ENCODE peak calls at places on chromosomes 1 and 21, in seven cellular contexts. Z is right cardiac atrium; Y is AG09319; I is AG20443; K is SK-N-MC; C is naive thymus-derived CD8-positive, alpha-beta T cell; J is pons. V is an unnamed sample.

GRCh38 chr1:36824390-36824861 is 209.9 kb downstream of the GRIK3 start:
- DNase-seq in Y (no peak), J (no peak), K (no peak), Z (no peak), I (no peak), C (no peak), V (peak)

GRCh38 chr21:44836666-44837471 is 19.0 kb upstream of the SUMO3 start:
- DNase-seq in J (no peak), K (no peak), I (peak), Z (no peak), C (no peak), Y (no peak), V (no peak)

GRCh38 chr1:48495911-48496310 is 23.9 kb upstream of the SPATA6 start:
- DNase-seq in Z (no peak), Y (no peak), I (no peak), C (no peak), J (no peak), K (no peak), V (no peak)

GRCh38 chr1:228002792-228003191 is 4.0 kb upstream of the WNT3A start:
- DNase-seq in K (no peak), Y (no peak), J (no peak), I (no peak), Z (no peak), C (no peak), V (no peak)

GRCh38 chr1:211756471-211757020 is 74.0 kb downstream of the LPGAT1 start:
- DNase-seq in Z (no peak), K (no peak), Y (no peak), C (no peak), J (no peak), I (no peak), V (no peak)

GRCh38 chr1:223846668-223847007 is 891 bp upstream of the TP53BP2 start:
- DNase-seq in C (no peak), I (peak), K (no peak), Y (no peak), J (peak), Z (no peak), V (no peak)

GRCh38 chr1:36652586-36652985 is 169.9 kb upstream of the CSF3R start:
- DNase-seq in K (no peak), Y (no peak), C (no peak), I (no peak), Z (no peak), J (no peak), V (no peak)

GRCh38 chr21:38841472-38841871 is 35.7 kb downstream of the ETS2 start:
- DNase-seq in J (no peak), I (no peak), C (no peak), Z (no peak), K (no peak), Y (no peak), V (no peak)

GRCh38 chr21:45132841-45133573 is 58.6 kb downstream of the ADARB1 start:
- DNase-seq in K (peak), C (no peak), I (no peak), Z (peak), J (no peak), Y (no peak), V (no peak)

GRCh38 chr1:234272656-234273312 is 100.5 kb upstream of the COA6 start:
- DNase-seq in C (no peak), I (no peak), Y (no peak), K (no peak), Z (no peak), J (no peak), V (no peak)

GRCh38 chr1:212738330-212738729 is 38.7 kb upstream of the BATF3 start:
- DNase-seq in I (no peak), Z (no peak), K (no peak), J (no peak), Y (no peak), C (no peak), V (no peak)

GRCh38 chr1:57729181-57729580 is 305.3 kb upstream of the DAB1 start:
- DNase-seq in Y (no peak), J (no peak), K (no peak), C (no peak), Z (no peak), I (no peak), V (no peak)

GRCh38 chr1:200610846-200611245 is 9.7 kb downstream of the KIF14 start:
- DNase-seq in J (no peak), K (no peak), I (peak), Z (no peak), Y (peak), C (no peak), V (no peak)

GRCh38 chr1:172902861-172903381 is 147.8 kb downstream of the TNFSF18 start:
- DNase-seq in Z (no peak), C (no peak), K (no peak), Y (peak), J (no peak), I (peak), V (no peak)

GRCh38 chr1:214550339-214551051 is 907 bp downstream of the PTPN14 start:
- DNase-seq in I (peak), J (no peak), Y (no peak), K (no peak), C (no peak), Z (no peak), V (no peak)

GRCh38 chr1:87598429-87598828 is 269.7 kb downstream of the LMO4 start:
- DNase-seq in C (no peak), Z (no peak), J (no peak), I (no peak), K (no peak), Y (no peak), V (no peak)

GRCh38 chr1:231810415-231810814 is 183.8 kb downstream of the DISC1 start:
- DNase-seq in K (no peak), Y (no peak), I (no peak), C (no peak), J (no peak), Z (no peak), V (no peak)

GRCh38 chr1:117150316-117150715 is 28.8 kb upstream of the TRIM45 start:
- DNase-seq in C (no peak), K (no peak), Z (no peak), Y (peak), I (no peak), J (no peak), V (no peak)

GRCh38 chr1:198437352-198437751 is 103.1 kb downstream of the ATP6V1G3 start:
- DNase-seq in Y (no peak), I (peak), C (no peak), K (no peak), Z (no peak), J (no peak), V (no peak)

GRCh38 chr1:245310605-245311531 is 156.1 kb downstream of the KIF26B start:
- DNase-seq in C (no peak), Y (no peak), Z (no peak), J (peak), K (no peak), I (peak), V (peak)

GRCh38 chr1:170415734-170416372 is 116.1 kb upstream of the GORAB start:
- DNase-seq in J (no peak), Z (no peak), I (no peak), C (no peak), Y (no peak), K (peak), V (no peak)

GRCh38 chr1:151881479-151881878 is 27.8 kb downstream of the THEM4 start:
- DNase-seq in I (no peak), C (no peak), J (peak), K (no peak), Z (no peak), Y (no peak), V (no peak)

GRCh38 chr1:34590211-34590623 is 164.6 kb upstream of the GJB5 start:
- DNase-seq in K (no peak), C (no peak), J (no peak), I (no peak), Y (no peak), Z (no peak), V (no peak)

GRCh38 chr1:3914911-3915310 is 14.8 kb upstream of the C1orf174 start:
- DNase-seq in J (no peak), C (no peak), Z (no peak), K (no peak), Y (no peak), I (no peak), V (no peak)

GRCh38 chr1:170545476-170545875 is 13.5 kb downstream of the GORAB start:
- DNase-seq in C (no peak), J (no peak), Z (no peak), I (peak), Y (peak), K (no peak), V (no peak)

GRCh38 chr1:182971219-182971618 is 18.3 kb upstream of the SHCBP1L start:
- DNase-seq in Y (no peak), Z (no peak), K (no peak), J (no peak), I (no peak), C (no peak), V (no peak)

GRCh38 chr1:179816196-179816960 is 61.2 kb downstream of the TOR1AIP2 start:
- DNase-seq in K (no peak), J (no peak), Z (peak), I (no peak), C (no peak), Y (no peak), V (no peak)

GRCh38 chr21:33259428-33259827 is 6.7 kb upstream of the IL10RB start:
- DNase-seq in J (no peak), I (no peak), C (no peak), Z (no peak), K (no peak), Y (no peak), V (no peak)

GRCh38 chr1:97740891-97741290 is 179.9 kb downstream of the DPYD start:
- DNase-seq in J (no peak), Z (no peak), K (no peak), I (no peak), C (no peak), Y (no peak), V (no peak)

GRCh38 chr1:29416825-29417557 is 180.7 kb downstream of the PTPRU start:
- DNase-seq in Z (peak), J (no peak), C (no peak), K (no peak), Y (no peak), I (no peak), V (no peak)

GRCh38 chr21:15679630-15680029 is 50.2 kb upstream of the USP25 start:
- DNase-seq in K (no peak), Z (no peak), C (no peak), I (no peak), J (no peak), Y (no peak), V (no peak)

GRCh38 chr1:192998536-192998935 is 60.6 kb downstream of the UCHL5 start:
- DNase-seq in C (no peak), I (no peak), Y (no peak), K (no peak), Z (no peak), J (no peak), V (no peak)

GRCh38 chr1:52296345-52296744 is 69.7 kb downstream of the CC2D1B start:
- DNase-seq in Z (no peak), C (no peak), J (peak), K (peak), I (peak), Y (peak), V (peak)

GRCh38 chr21:42651515-42652401 is 1.7 kb upstream of the PDE9A start:
- DNase-seq in Z (peak), K (no peak), Y (no peak), I (no peak), J (no peak), C (no peak), V (no peak)

GRCh38 chr1:14403961-14404645 is 194.4 kb upstream of the KAZN start:
- DNase-seq in C (no peak), I (no peak), K (no peak), Y (no peak), J (no peak), Z (no peak), V (no peak)